ENCODE peak calls at places on chromosomes 16 and 17, in seven cellular contexts. One of them, this sample, is unnamed.

GRCh38 chr16:16073884-16074781 is 124.7 kb downstream of the ABCC1 start:
- DNase-seq in HCT116: no peak
- DNase-seq in GM23338: peak
- DNase-seq in GM23248: peak
- DNase-seq in neural progenitor cell: peak
- DNase-seq in hepatocyte: peak
- DNase-seq in OCI-LY7: peak
- DNase-seq in this sample: no peak

GRCh38 chr16:64089697-64090096 is 1032.2 kb downstream of the CDH11 start:
- DNase-seq in hepatocyte: peak
- DNase-seq in OCI-LY7: peak
- DNase-seq in GM23338: peak
- DNase-seq in GM23248: peak
- DNase-seq in neural progenitor cell: peak
- DNase-seq in HCT116: no peak
- DNase-seq in this sample: peak

GRCh38 chr17:58415371-58416055 is 1.8 kb downstream of the RNF43 start:
- DNase-seq in OCI-LY7: no peak
- DNase-seq in HCT116: no peak
- DNase-seq in GM23248: no peak
- DNase-seq in neural progenitor cell: peak
- DNase-seq in GM23338: peak
- DNase-seq in hepatocyte: peak
- DNase-seq in this sample: peak

GRCh38 chr17:62963296-62963695 is 2.7 kb upstream of the TANC2 start:
- DNase-seq in GM23338: no peak
- DNase-seq in GM23248: peak
- DNase-seq in HCT116: peak
- DNase-seq in neural progenitor cell: no peak
- DNase-seq in OCI-LY7: no peak
- DNase-seq in hepatocyte: no peak
- DNase-seq in this sample: peak

GRCh38 chr17:56141046-56141839 is 12.0 kb upstream of the ANKFN1 start:
- DNase-seq in neural progenitor cell: no peak
- DNase-seq in hepatocyte: no peak
- DNase-seq in OCI-LY7: no peak
- DNase-seq in GM23338: no peak
- DNase-seq in GM23248: peak
- DNase-seq in HCT116: no peak
- DNase-seq in this sample: no peak

GRCh38 chr16:82232806-82233205 is 62.8 kb upstream of the MPHOSPH6 start:
- DNase-seq in hepatocyte: no peak
- DNase-seq in OCI-LY7: no peak
- DNase-seq in GM23338: no peak
- DNase-seq in neural progenitor cell: no peak
- DNase-seq in HCT116: no peak
- DNase-seq in GM23248: no peak
- DNase-seq in this sample: no peak

GRCh38 chr17:5638596-5638995 is 54.3 kb upstream of the NLRP1 start:
- DNase-seq in hepatocyte: no peak
- DNase-seq in GM23248: no peak
- DNase-seq in HCT116: no peak
- DNase-seq in neural progenitor cell: no peak
- DNase-seq in GM23338: no peak
- DNase-seq in OCI-LY7: no peak
- DNase-seq in this sample: peak

GRCh38 chr16:66996324-66996982 is 8.1 kb downstream of the CES4A start:
- DNase-seq in OCI-LY7: no peak
- DNase-seq in GM23248: peak
- DNase-seq in neural progenitor cell: no peak
- DNase-seq in GM23338: no peak
- DNase-seq in HCT116: no peak
- DNase-seq in hepatocyte: peak
- DNase-seq in this sample: peak

GRCh38 chr17:32111141-32111771 is 31.0 kb upstream of the RHOT1 start:
- DNase-seq in neural progenitor cell: peak
- DNase-seq in GM23338: peak
- DNase-seq in HCT116: no peak
- DNase-seq in GM23248: peak
- DNase-seq in hepatocyte: peak
- DNase-seq in OCI-LY7: peak
- DNase-seq in this sample: peak

GRCh38 chr16:4654387-4654901 is 29.8 kb downstream of the MGRN1 start:
- DNase-seq in OCI-LY7: no peak
- DNase-seq in hepatocyte: peak
- DNase-seq in neural progenitor cell: no peak
- DNase-seq in GM23248: no peak
- DNase-seq in HCT116: no peak
- DNase-seq in GM23338: no peak
- DNase-seq in this sample: no peak

GRCh38 chr17:58630883-58631522 is 60.8 kb downstream of the TEX14 start:
- DNase-seq in HCT116: peak
- DNase-seq in OCI-LY7: no peak
- DNase-seq in GM23248: peak
- DNase-seq in GM23338: peak
- DNase-seq in neural progenitor cell: peak
- DNase-seq in hepatocyte: peak
- DNase-seq in this sample: no peak

GRCh38 chr16:49695782-49696413 is 160.0 kb downstream of the ZNF423 start:
- DNase-seq in GM23338: no peak
- DNase-seq in OCI-LY7: no peak
- DNase-seq in neural progenitor cell: no peak
- DNase-seq in HCT116: no peak
- DNase-seq in GM23248: no peak
- DNase-seq in hepatocyte: no peak
- DNase-seq in this sample: no peak

GRCh38 chr16:84952335-84953050 is 58.8 kb downstream of the ZDHHC7 start:
- DNase-seq in hepatocyte: peak
- DNase-seq in neural progenitor cell: peak
- DNase-seq in GM23248: peak
- DNase-seq in OCI-LY7: peak
- DNase-seq in HCT116: peak
- DNase-seq in GM23338: peak
- DNase-seq in this sample: peak

GRCh38 chr16:71930993-71931392 is 35.7 kb downstream of the IST1 start:
- DNase-seq in OCI-LY7: no peak
- DNase-seq in GM23338: no peak
- DNase-seq in GM23248: no peak
- DNase-seq in hepatocyte: no peak
- DNase-seq in HCT116: no peak
- DNase-seq in neural progenitor cell: no peak
- DNase-seq in this sample: no peak

DNA sequence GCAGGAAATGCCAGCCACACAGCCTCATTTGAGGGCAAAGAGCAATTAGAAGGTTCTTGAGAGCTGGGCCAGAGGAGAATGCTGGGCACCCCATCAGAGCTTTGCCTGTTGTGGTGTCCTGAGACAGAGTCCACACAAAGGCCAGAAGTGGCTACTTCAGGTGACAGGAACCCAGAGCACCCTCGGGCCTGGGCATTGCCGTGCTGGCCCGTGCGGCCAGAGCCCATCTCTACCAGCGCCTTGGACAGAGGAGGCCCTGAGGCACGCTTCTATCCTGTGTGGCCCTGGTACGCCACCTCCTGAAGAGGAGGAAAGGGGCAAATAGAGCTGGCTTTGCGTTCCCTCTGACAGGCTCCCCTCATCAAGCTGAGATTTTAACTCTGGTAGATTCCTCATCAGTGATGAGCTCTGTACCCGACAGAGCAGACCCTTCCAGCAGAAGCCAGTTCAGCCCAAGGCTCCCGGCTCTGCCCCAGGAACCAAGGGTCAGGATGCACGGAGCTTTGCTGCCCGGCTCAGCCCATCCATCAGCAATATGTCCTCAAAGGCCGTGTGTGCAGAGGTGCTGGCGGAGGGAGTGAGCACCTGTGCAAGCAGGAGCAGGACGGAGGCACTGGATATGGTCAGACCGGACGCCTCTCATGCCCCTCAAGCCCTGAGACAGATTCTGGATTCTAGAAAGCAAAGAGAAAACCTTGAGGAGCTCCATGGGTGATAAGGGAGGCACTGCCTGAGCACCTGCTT is 3.4 kb upstream of the RASD1 start:
- DNase-seq in OCI-LY7: no peak
- DNase-seq in neural progenitor cell: no peak
- DNase-seq in GM23338: no peak
- DNase-seq in HCT116: no peak
- DNase-seq in GM23248: no peak
- DNase-seq in hepatocyte: no peak
- DNase-seq in this sample: no peak
- TF ChIP-seq EZH2phosphoT487 in OCI-LY7: no peak
- TF ChIP-seq EZH2phosphoT487 in neural progenitor cell: no peak
- TF ChIP-seq EZH2phosphoT487 in GM23338: no peak
- TF ChIP-seq EZH2phosphoT487 in HCT116: no peak
- TF ChIP-seq EZH2phosphoT487 in GM23248: no peak
- TF ChIP-seq EZH2phosphoT487 in hepatocyte: no peak
- TF ChIP-seq EZH2phosphoT487 in this sample: no peak

GRCh38 chr17:75365009-75365930 is 40.2 kb downstream of the GRB2 start:
- DNase-seq in HCT116: no peak
- DNase-seq in neural progenitor cell: peak
- DNase-seq in hepatocyte: no peak
- DNase-seq in OCI-LY7: peak
- DNase-seq in GM23248: no peak
- DNase-seq in GM23338: no peak
- DNase-seq in this sample: no peak

GRCh38 chr17:75366432-75366831 is 39.0 kb downstream of the GRB2 start:
- DNase-seq in HCT116: no peak
- DNase-seq in GM23248: no peak
- DNase-seq in GM23338: no peak
- DNase-seq in neural progenitor cell: no peak
- DNase-seq in hepatocyte: no peak
- DNase-seq in OCI-LY7: no peak
- DNase-seq in this sample: no peak

GRCh38 chr17:75370288-75370687 is 35.2 kb downstream of the GRB2 start:
- DNase-seq in GM23248: no peak
- DNase-seq in OCI-LY7: no peak
- DNase-seq in neural progenitor cell: no peak
- DNase-seq in HCT116: no peak
- DNase-seq in GM23338: no peak
- DNase-seq in hepatocyte: no peak
- DNase-seq in this sample: no peak

GRCh38 chr17:75365931-75366275 is 39.6 kb downstream of the GRB2 start:
- DNase-seq in hepatocyte: no peak
- DNase-seq in GM23248: no peak
- DNase-seq in GM23338: no peak
- DNase-seq in HCT116: no peak
- DNase-seq in OCI-LY7: no peak
- DNase-seq in neural progenitor cell: no peak
- DNase-seq in this sample: peak

DNA sequence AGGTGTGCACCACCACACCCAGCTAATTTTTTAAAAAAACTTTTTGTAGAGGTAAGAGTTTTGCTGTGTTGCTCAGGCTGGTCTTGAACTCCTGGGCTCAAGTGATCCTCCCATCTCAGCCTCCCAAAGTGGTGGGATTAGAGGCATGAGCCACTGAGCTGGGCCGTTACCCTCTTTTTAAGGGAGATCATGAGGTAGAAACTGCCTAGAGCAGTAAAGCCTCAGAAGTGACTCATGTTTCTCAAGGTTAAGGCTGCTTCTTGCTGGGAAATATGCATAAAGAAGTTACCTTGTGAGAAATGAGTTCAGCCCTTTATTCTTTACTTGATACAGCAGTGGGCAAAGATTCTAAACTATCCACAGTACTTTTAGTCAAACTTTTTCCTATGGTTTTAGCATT is 38.2 kb downstream of the GRB2 start:
- DNase-seq in HCT116: no peak
- DNase-seq in GM23248: peak
- DNase-seq in neural progenitor cell: no peak
- DNase-seq in OCI-LY7: no peak
- DNase-seq in GM23338: no peak
- DNase-seq in hepatocyte: peak
- DNase-seq in this sample: peak
- TF ChIP-seq EZH2phosphoT487 in HCT116: no peak
- TF ChIP-seq EZH2phosphoT487 in GM23248: no peak
- TF ChIP-seq EZH2phosphoT487 in neural progenitor cell: no peak
- TF ChIP-seq EZH2phosphoT487 in OCI-LY7: no peak
- TF ChIP-seq EZH2phosphoT487 in GM23338: no peak
- TF ChIP-seq EZH2phosphoT487 in hepatocyte: no peak
- TF ChIP-seq EZH2phosphoT487 in this sample: no peak

GRCh38 chr17:75508122-75508719 is 7.1 kb downstream of the CASKIN2 start:
- DNase-seq in GM23248: no peak
- DNase-seq in hepatocyte: no peak
- DNase-seq in HCT116: no peak
- DNase-seq in GM23338: no peak
- DNase-seq in neural progenitor cell: no peak
- DNase-seq in OCI-LY7: no peak
- DNase-seq in this sample: no peak
- TF ChIP-seq EZH2phosphoT487 in GM23248: no peak
- TF ChIP-seq EZH2phosphoT487 in hepatocyte: no peak
- TF ChIP-seq EZH2phosphoT487 in HCT116: no peak
- TF ChIP-seq EZH2phosphoT487 in GM23338: no peak
- TF ChIP-seq EZH2phosphoT487 in neural progenitor cell: no peak
- TF ChIP-seq EZH2phosphoT487 in OCI-LY7: no peak
- TF ChIP-seq EZH2phosphoT487 in this sample: no peak

DNA sequence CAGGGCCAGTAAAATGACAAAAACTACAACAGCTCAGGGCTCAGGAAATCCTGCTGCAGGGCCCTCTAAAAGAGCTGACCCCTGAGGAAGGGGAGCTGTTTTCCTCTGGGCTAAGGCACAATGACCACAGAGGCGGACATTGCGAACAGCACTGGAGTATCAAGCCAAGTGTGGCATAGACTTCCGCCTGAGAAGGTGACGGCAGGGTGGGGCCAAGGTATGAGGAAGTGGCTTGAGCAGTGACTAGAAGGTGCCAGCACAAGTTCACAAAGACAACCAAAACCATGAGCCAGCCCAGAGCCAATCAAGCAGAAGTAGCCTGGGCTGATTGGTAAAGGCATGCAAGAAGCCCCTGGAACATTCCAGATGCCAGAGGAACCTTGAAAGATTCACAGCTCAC is 13.9 kb downstream of the ERN2 start:
- DNase-seq in OCI-LY7: peak
- DNase-seq in GM23338: no peak
- DNase-seq in HCT116: peak
- DNase-seq in GM23248: no peak
- DNase-seq in hepatocyte: no peak
- DNase-seq in neural progenitor cell: no peak
- DNase-seq in this sample: peak
- TF ChIP-seq EZH2phosphoT487 in OCI-LY7: no peak
- TF ChIP-seq EZH2phosphoT487 in GM23338: no peak
- TF ChIP-seq EZH2phosphoT487 in HCT116: no peak
- TF ChIP-seq EZH2phosphoT487 in GM23248: no peak
- TF ChIP-seq EZH2phosphoT487 in hepatocyte: no peak
- TF ChIP-seq EZH2phosphoT487 in neural progenitor cell: no peak
- TF ChIP-seq EZH2phosphoT487 in this sample: no peak

DNA sequence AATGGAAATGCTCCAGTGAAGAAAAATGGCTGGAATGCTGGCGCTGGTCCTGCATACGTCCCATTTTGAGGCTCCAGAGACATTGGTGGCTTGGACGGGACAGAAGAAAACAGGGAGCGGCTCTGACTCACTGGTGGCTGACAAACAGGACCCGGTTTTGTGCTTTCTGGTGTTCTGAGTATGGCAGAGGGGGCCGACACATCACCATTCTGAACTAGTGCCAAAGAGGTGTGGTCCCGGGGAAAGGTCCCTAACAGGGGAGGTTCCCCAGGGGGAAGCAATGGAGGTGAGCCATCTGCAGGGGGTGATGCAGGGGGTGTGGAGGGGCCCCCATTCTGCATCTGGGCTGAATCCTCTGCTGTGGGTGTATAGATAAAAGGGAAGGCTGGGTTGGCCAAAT is 8.3 kb downstream of the ANKRD40 start:
- DNase-seq in HCT116: no peak
- DNase-seq in GM23248: peak
- DNase-seq in neural progenitor cell: no peak
- DNase-seq in GM23338: no peak
- DNase-seq in OCI-LY7: no peak
- DNase-seq in hepatocyte: no peak
- DNase-seq in this sample: peak
- TF ChIP-seq EZH2phosphoT487 in HCT116: no peak
- TF ChIP-seq EZH2phosphoT487 in GM23248: no peak
- TF ChIP-seq EZH2phosphoT487 in neural progenitor cell: no peak
- TF ChIP-seq EZH2phosphoT487 in GM23338: no peak
- TF ChIP-seq EZH2phosphoT487 in OCI-LY7: no peak
- TF ChIP-seq EZH2phosphoT487 in hepatocyte: no peak
- TF ChIP-seq EZH2phosphoT487 in this sample: no peak

This sample was measured in PC-3.